ENCODE peak calls at places on chromosomes 12 and 14, in eight cellular contexts. C is colonic mucosa; U is activated CD8-positive, alpha-beta T cell treated with anti-CD3 and anti-CD28 coated beads for 36 hours; Q is B cell; F is GM10248; V is esophagus muscularis mucosa; D is OCI-LY7; J is lung. G is an unnamed sample.

GRCh38 chr14:100864960-100865681 is 38.4 kb downstream of the RTL1 start:
- DNase-seq in C (no peak), U (no peak), Q (no peak), F (no peak), V (no peak), D (no peak), J (no peak), G (no peak)

GRCh38 chr12:24268663-24269186 is 319.3 kb upstream of the SOX5 start:
- DNase-seq in C (no peak), U (no peak), Q (no peak), F (no peak), V (no peak), D (no peak), J (no peak), G (no peak)

GRCh38 chr12:121697093-121697698 is 15.4 kb upstream of the TMEM120B start:
- DNase-seq in C (peak), U (peak), Q (peak), F (peak), V (no peak), D (peak), J (no peak), G (peak)

GRCh38 chr14:47658041-47658440 is 17.4 kb downstream of the MDGA2 start:
- DNase-seq in C (no peak), U (no peak), Q (no peak), F (no peak), V (no peak), D (no peak), J (no peak), G (no peak)

GRCh38 chr12:6607751-6608591 is 792 bp upstream of the CHD4 start:
- DNase-seq in C (peak), U (peak), Q (peak), F (peak), V (no peak), D (peak), J (peak), G (peak)

GRCh38 chr12:117188961-117189724 is 1.1 kb downstream of the FBXO21 start:
- DNase-seq in C (no peak), U (no peak), Q (no peak), F (no peak), V (no peak), D (no peak), J (no peak), G (no peak)

GRCh38 chr12:125351788-125352187 is 286.6 kb downstream of the AACS start:
- DNase-seq in C (no peak), U (no peak), Q (no peak), F (no peak), V (no peak), D (no peak), J (no peak), G (no peak)

GRCh38 chr12:6450091-6450868 is 1.6 kb upstream of the TAPBPL start:
- DNase-seq in C (no peak), U (no peak), Q (no peak), F (no peak), V (no peak), D (no peak), J (no peak), G (no peak)

GRCh38 chr12:15830538-15830937 is 41.4 kb upstream of the EPS8 start:
- DNase-seq in C (no peak), U (no peak), Q (no peak), F (no peak), V (no peak), D (no peak), J (no peak), G (no peak)

GRCh38 chr12:38823743-38824142 is 81.6 kb downstream of the CPNE8 start:
- DNase-seq in C (no peak), U (no peak), Q (no peak), F (no peak), V (no peak), D (no peak), J (no peak), G (no peak)

GRCh38 chr14:105472496-105472991 is 2.1 kb upstream of the CRIP2 start:
- DNase-seq in C (no peak), U (no peak), Q (no peak), F (no peak), V (no peak), D (no peak), J (no peak), G (no peak)

GRCh38 chr14:96585672-96586013 is 83.5 kb downstream of the PAPOLA start:
- DNase-seq in C (no peak), U (no peak), Q (peak), F (peak), V (no peak), D (no peak), J (no peak), G (peak)

GRCh38 chr12:125403145-125403789 is 338.0 kb downstream of the AACS start:
- DNase-seq in C (no peak), U (peak), Q (no peak), F (peak), V (no peak), D (peak), J (no peak), G (peak)

GRCh38 chr14:76261371-76261811 is 109.7 kb downstream of the GPATCH2L start:
- DNase-seq in C (no peak), U (no peak), Q (no peak), F (no peak), V (no peak), D (no peak), J (no peak), G (no peak)

GRCh38 chr14:44369401-44370123 is 137.5 kb downstream of the FSCB start:
- DNase-seq in C (no peak), U (no peak), Q (no peak), F (no peak), V (no peak), D (no peak), J (no peak), G (no peak)

GRCh38 chr12:105982022-105982421 is 156.7 kb downstream of the NUAK1 start:
- DNase-seq in C (no peak), U (no peak), Q (no peak), F (no peak), V (no peak), D (no peak), J (peak), G (no peak)

GRCh38 chr12:126537961-126538530 is 1472.8 kb downstream of the AACS start:
- DNase-seq in C (no peak), U (no peak), Q (no peak), F (no peak), V (no peak), D (no peak), J (no peak), G (no peak)

GRCh38 chr12:13116259-13116658 is 12.8 kb upstream of the GSG1 start:
- DNase-seq in C (no peak), U (no peak), Q (no peak), F (no peak), V (no peak), D (no peak), J (no peak), G (no peak)

GRCh38 chr14:105058521-105059034 is 6.7 kb downstream of the GPR132 start:
- DNase-seq in C (no peak), U (no peak), Q (no peak), F (no peak), V (no peak), D (no peak), J (no peak), G (no peak)

GRCh38 chr14:91114079-91115065 is 499 bp downstream of the DGLUCY start:
- DNase-seq in C (peak), U (peak), Q (peak), F (peak), V (no peak), D (peak), J (peak), G (peak)

GRCh38 chr12:109418848-109419474 is 58.1 kb downstream of the KCTD10 start:
- DNase-seq in C (no peak), U (no peak), Q (no peak), F (no peak), V (no peak), D (no peak), J (no peak), G (no peak)

GRCh38 chr12:112381421-112381897 is 772 bp downstream of the HECTD4 start:
- DNase-seq in C (peak), U (peak), Q (no peak), F (peak), V (no peak), D (peak), J (no peak), G (peak)

GRCh38 chr12:105083041-105083440 is 1.2 kb downstream of the ALDH1L2 start:
- DNase-seq in C (no peak), U (no peak), Q (no peak), F (no peak), V (no peak), D (no peak), J (no peak), G (no peak)

GRCh38 chr14:53621986-53622385 is 334.6 kb downstream of the BMP4 start:
- DNase-seq in C (no peak), U (no peak), Q (no peak), F (no peak), V (no peak), D (no peak), J (no peak), G (no peak)

GRCh38 chr12:42097971-42098370 is 46.7 kb downstream of the GXYLT1 start:
- DNase-seq in C (no peak), U (peak), Q (peak), F (peak), V (no peak), D (no peak), J (no peak), G (peak)

GRCh38 chr14:44895716-44896115 is 66.0 kb downstream of the KLHL28 start:
- DNase-seq in C (no peak), U (no peak), Q (no peak), F (no peak), V (no peak), D (no peak), J (no peak), G (no peak)

GRCh38 chr12:81359736-81360135 is 281.9 kb downstream of the ACSS3 start:
- DNase-seq in C (no peak), U (no peak), Q (no peak), F (no peak), V (no peak), D (no peak), J (no peak), G (no peak)

GRCh38 chr12:8948711-8949524 is 527 bp downstream of the M6PR start:
- DNase-seq in C (peak), U (peak), Q (no peak), F (no peak), V (no peak), D (peak), J (no peak), G (no peak)

GRCh38 chr12:91163116-91163515 is 19.5 kb downstream of the DCN start:
- DNase-seq in C (no peak), U (no peak), Q (no peak), F (no peak), V (no peak), D (no peak), J (no peak), G (no peak)

GRCh38 chr12:99722690-99723486 is 75.3 kb downstream of the GARIN6 start:
- DNase-seq in C (no peak), U (no peak), Q (no peak), F (no peak), V (no peak), D (no peak), J (no peak), G (no peak)

GRCh38 chr14:54046250-54046649 is 89.6 kb upstream of the BMP4 start:
- DNase-seq in C (no peak), U (no peak), Q (no peak), F (no peak), V (peak), D (no peak), J (no peak), G (no peak)

GRCh38 chr12:64890873-64891468 is 66.5 kb downstream of the TBC1D30 start:
- DNase-seq in C (no peak), U (no peak), Q (peak), F (peak), V (no peak), D (peak), J (no peak), G (peak)

GRCh38 chr14:73723799-73724621 is 9.8 kb upstream of the PNMA1 start:
- DNase-seq in C (peak), U (no peak), Q (peak), F (no peak), V (peak), D (no peak), J (peak), G (no peak)

GRCh38 chr12:109770861-109771670 is 57.4 kb downstream of the FAM222A start:
- DNase-seq in C (no peak), U (no peak), Q (no peak), F (no peak), V (no peak), D (no peak), J (no peak), G (no peak)

GRCh38 chr12:77122236-77122635 is 56.9 kb upstream of the E2F7 start:
- DNase-seq in C (no peak), U (no peak), Q (no peak), F (no peak), V (no peak), D (no peak), J (no peak), G (no peak)

GRCh38 chr14:68449565-68450295 is 343.1 kb downstream of the ZFP36L1 start:
- DNase-seq in C (no peak), U (no peak), Q (no peak), F (no peak), V (no peak), D (peak), J (no peak), G (no peak)

GRCh38 chr14:50088731-50089130 is 27.6 kb downstream of the VCPKMT start:
- DNase-seq in C (no peak), U (no peak), Q (no peak), F (no peak), V (no peak), D (no peak), J (no peak), G (no peak)

GRCh38 chr12:12719496-12719895 is 2.3 kb downstream of the CDKN1B start:
- DNase-seq in C (no peak), U (peak), Q (no peak), F (peak), V (no peak), D (peak), J (no peak), G (peak)

GRCh38 chr14:20801726-20802125 is 918 bp downstream of the RNASE1 start:
- DNase-seq in C (peak), U (no peak), Q (no peak), F (no peak), V (no peak), D (no peak), J (peak), G (no peak)
- TF ChIP-seq CTCF in C (no peak), U (no peak), Q (no peak), F (no peak), V (no peak), D (no peak), J (no peak), G (no peak)

DNA sequence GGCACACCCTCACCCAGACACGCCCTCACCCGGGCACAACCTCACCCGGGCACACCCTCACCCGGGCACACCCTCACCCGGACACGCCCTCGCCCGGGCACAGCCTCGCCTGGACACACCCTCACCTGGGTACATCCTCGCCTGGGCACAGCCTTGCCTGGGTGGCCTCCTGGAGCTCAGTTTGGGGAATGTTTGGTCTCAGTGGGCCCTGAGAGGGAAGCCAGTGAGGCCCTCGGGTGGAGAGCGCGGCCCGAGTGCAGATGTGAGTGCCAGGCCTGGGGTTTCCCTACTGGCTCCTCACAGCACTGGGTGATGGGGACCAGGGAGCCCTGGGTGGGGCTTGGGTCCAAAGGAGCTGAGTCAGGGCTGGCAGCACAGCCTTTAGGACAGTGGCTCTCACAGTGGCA is 23.8 kb downstream of the GALNT9 start:
- DNase-seq in C (no peak), U (no peak), Q (no peak), F (no peak), V (no peak), D (no peak), J (no peak), G (no peak)
- TF ChIP-seq CTCF in C (no peak), U (no peak), Q (no peak), F (no peak), V (no peak), D (no peak), J (no peak), G (no peak)

DNA sequence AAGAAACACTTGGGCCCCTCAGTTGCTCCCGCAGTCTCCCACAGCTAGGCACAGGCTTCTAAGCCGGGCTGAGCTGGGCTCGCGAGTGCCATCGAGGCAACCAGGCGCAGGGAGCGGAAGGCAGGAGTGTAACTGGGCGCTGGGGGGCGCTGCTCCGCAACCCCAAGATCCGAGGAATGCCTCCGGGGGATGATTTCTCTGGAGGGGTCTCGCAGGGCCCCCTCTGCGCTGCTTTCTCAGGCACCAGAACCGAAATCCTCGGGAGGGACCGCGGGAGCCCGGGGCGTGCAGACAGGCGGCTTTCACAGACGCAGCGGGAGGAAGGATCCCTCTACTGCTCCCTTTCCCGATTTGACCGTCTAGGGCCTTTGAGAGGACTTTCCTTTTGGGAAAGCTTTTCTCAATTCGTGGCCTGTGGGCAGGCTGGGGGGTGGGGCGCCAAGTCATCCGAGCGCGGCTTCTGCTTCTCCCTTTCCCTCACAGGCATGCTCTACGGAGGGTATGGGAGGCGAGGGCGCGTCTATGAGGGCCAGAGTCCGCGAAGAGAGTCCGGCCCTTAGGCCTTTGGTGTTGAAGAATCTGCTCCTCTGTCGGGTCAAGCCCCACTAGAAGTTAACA is 4.3 kb upstream of the NKX2-1 start:
- DNase-seq in C (no peak), U (no peak), Q (no peak), F (no peak), V (peak), D (no peak), J (no peak), G (peak)
- TF ChIP-seq CTCF in C (no peak), U (no peak), Q (no peak), F (no peak), V (no peak), D (no peak), J (no peak), G (peak)

GRCh38 chr12:127711108-127711507 is 555.9 kb upstream of the TMEM132C start:
- DNase-seq in C (no peak), U (peak), Q (no peak), F (no peak), V (no peak), D (no peak), J (no peak), G (no peak)
- TF ChIP-seq CTCF in C (no peak), U (peak), Q (no peak), F (peak), V (no peak), D (peak), J (no peak), G (no peak)

GRCh38 chr12:93563807-93564538 is 8.5 kb upstream of the SOCS2 start:
- DNase-seq in C (no peak), U (peak), Q (no peak), F (peak), V (no peak), D (peak), J (peak), G (peak)
- TF ChIP-seq CTCF in C (no peak), U (no peak), Q (no peak), F (peak), V (no peak), D (peak), J (no peak), G (peak)

DNA sequence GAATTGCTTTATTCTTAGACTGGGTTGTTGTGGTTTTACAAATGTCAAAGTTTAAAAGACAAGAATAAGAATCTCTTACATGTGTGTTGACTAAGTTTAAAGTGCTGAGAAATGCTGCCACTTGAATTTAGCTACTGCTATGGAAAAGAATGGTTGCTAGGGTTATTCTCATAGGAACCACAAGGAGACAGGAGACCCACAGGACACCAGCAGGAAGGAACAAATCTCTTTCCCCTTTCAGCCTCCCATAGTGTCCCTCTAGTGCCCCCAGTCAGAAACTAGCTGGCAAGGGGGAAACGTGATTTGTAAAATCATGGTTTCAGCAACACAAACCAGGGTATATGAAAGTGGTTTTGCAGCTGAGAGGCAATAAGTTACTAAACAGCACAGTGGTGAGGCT is 102.7 kb downstream of the ST8SIA1 start:
- DNase-seq in C (no peak), U (no peak), Q (no peak), F (no peak), V (no peak), D (no peak), J (no peak), G (no peak)
- TF ChIP-seq CTCF in C (no peak), U (no peak), Q (no peak), F (no peak), V (no peak), D (no peak), J (no peak), G (no peak)

GRCh38 chr12:101174576-101174975 is 35.5 kb downstream of the SLC5A8 start:
- DNase-seq in C (peak), U (no peak), Q (no peak), F (no peak), V (no peak), D (no peak), J (no peak), G (no peak)

GRCh38 chr12:101168000-101168399 is 42.0 kb downstream of the SLC5A8 start:
- DNase-seq in C (no peak), U (no peak), Q (no peak), F (no peak), V (no peak), D (no peak), J (no peak), G (no peak)

GRCh38 chr12:101173197-101173749 is 36.8 kb downstream of the SLC5A8 start:
- DNase-seq in C (no peak), U (no peak), Q (no peak), F (no peak), V (no peak), D (no peak), J (no peak), G (no peak)

GRCh38 chr12:101166866-101167265 is 43.2 kb downstream of the SLC5A8 start:
- DNase-seq in C (no peak), U (no peak), Q (no peak), F (no peak), V (no peak), D (no peak), J (no peak), G (no peak)

GRCh38 chr12:101172316-101172715 is 37.7 kb downstream of the SLC5A8 start:
- DNase-seq in C (peak), U (no peak), Q (no peak), F (no peak), V (no peak), D (peak), J (no peak), G (peak)
- TF ChIP-seq CTCF in C (peak), U (no peak), Q (no peak), F (no peak), V (no peak), D (peak), J (no peak), G (peak)

GRCh38 chr12:45729233-45730115 is at the start of gene ARID2:
- DNase-seq in C (peak), U (peak), Q (peak), F (peak), V (no peak), D (peak), J (peak), G (peak)

GRCh38 chr12:45730116-45730841 is 773 bp downstream of the ARID2 start:
- DNase-seq in C (peak), U (peak), Q (peak), F (peak), V (no peak), D (peak), J (peak), G (peak)

GRCh38 chr12:45731376-45731775 is 1.9 kb downstream of the ARID2 start:
- DNase-seq in C (no peak), U (no peak), Q (no peak), F (no peak), V (no peak), D (no peak), J (no peak), G (no peak)

GRCh38 chr12:45732250-45732649 is 2.7 kb downstream of the ARID2 start:
- DNase-seq in C (no peak), U (peak), Q (no peak), F (no peak), V (no peak), D (peak), J (no peak), G (no peak)

GRCh38 chr12:45730842-45731336 is 1.4 kb downstream of the ARID2 start:
- DNase-seq in C (peak), U (peak), Q (no peak), F (no peak), V (no peak), D (peak), J (no peak), G (peak)
- TF ChIP-seq CTCF in C (no peak), U (no peak), Q (no peak), F (no peak), V (no peak), D (peak), J (no peak), G (no peak)